ENCODE peak calls at places on chromosomes 6 and 20, in ten cellular contexts. One of them, this sample, is unnamed.

GRCh38 chr6:26375270-26375669 is 7.6 kb upstream of the BTN2A2 start:
- DNase-seq in psoas muscle: no peak
- DNase-seq in lung: no peak
- DNase-seq in ovary: no peak
- DNase-seq in fibroblast of pulmonary artery: no peak
- DNase-seq in A549: no peak
- DNase-seq in sigmoid colon: no peak
- DNase-seq in upper lobe of left lung: no peak
- DNase-seq in lower lobe of right lung: no peak
- DNase-seq in GM23248: no peak
- DNase-seq in this sample: no peak

GRCh38 chr6:87483929-87484328 is 11.2 kb downstream of the SLC35A1 start:
- DNase-seq in psoas muscle: no peak
- DNase-seq in A549: no peak
- DNase-seq in GM23248: peak
- DNase-seq in fibroblast of pulmonary artery: peak
- DNase-seq in lung: no peak
- DNase-seq in upper lobe of left lung: no peak
- DNase-seq in lower lobe of right lung: no peak
- DNase-seq in ovary: no peak
- DNase-seq in sigmoid colon: no peak
- DNase-seq in this sample: no peak

GRCh38 chr20:2382833-2383232 is 2.1 kb downstream of the TGM6 start:
- DNase-seq in GM23248: peak
- DNase-seq in lung: no peak
- DNase-seq in lower lobe of right lung: no peak
- DNase-seq in ovary: no peak
- DNase-seq in psoas muscle: no peak
- DNase-seq in upper lobe of left lung: no peak
- DNase-seq in A549: no peak
- DNase-seq in sigmoid colon: no peak
- DNase-seq in fibroblast of pulmonary artery: peak
- DNase-seq in this sample: peak

GRCh38 chr6:155126727-155127439 is 131.8 kb downstream of the TIAM2 start:
- DNase-seq in psoas muscle: peak
- DNase-seq in A549: peak
- DNase-seq in sigmoid colon: no peak
- DNase-seq in GM23248: peak
- DNase-seq in lower lobe of right lung: no peak
- DNase-seq in upper lobe of left lung: no peak
- DNase-seq in fibroblast of pulmonary artery: peak
- DNase-seq in ovary: no peak
- DNase-seq in lung: no peak
- DNase-seq in this sample: peak

GRCh38 chr6:115055579-115055978 is 712.8 kb upstream of the HS3ST5 start:
- DNase-seq in ovary: no peak
- DNase-seq in sigmoid colon: no peak
- DNase-seq in fibroblast of pulmonary artery: no peak
- DNase-seq in lung: no peak
- DNase-seq in GM23248: no peak
- DNase-seq in psoas muscle: no peak
- DNase-seq in upper lobe of left lung: no peak
- DNase-seq in A549: no peak
- DNase-seq in lower lobe of right lung: no peak
- DNase-seq in this sample: no peak

GRCh38 chr6:111589366-111589765 is 16.3 kb downstream of the TRAF3IP2 start:
- DNase-seq in A549: peak
- DNase-seq in lower lobe of right lung: no peak
- DNase-seq in fibroblast of pulmonary artery: peak
- DNase-seq in GM23248: peak
- DNase-seq in lung: no peak
- DNase-seq in psoas muscle: peak
- DNase-seq in sigmoid colon: no peak
- DNase-seq in ovary: no peak
- DNase-seq in upper lobe of left lung: no peak
- DNase-seq in this sample: peak

GRCh38 chr6:143394351-143394750 is 56.1 kb downstream of the ADAT2 start:
- DNase-seq in psoas muscle: no peak
- DNase-seq in ovary: no peak
- DNase-seq in fibroblast of pulmonary artery: no peak
- DNase-seq in upper lobe of left lung: no peak
- DNase-seq in A549: no peak
- DNase-seq in lung: no peak
- DNase-seq in GM23248: peak
- DNase-seq in lower lobe of right lung: no peak
- DNase-seq in sigmoid colon: no peak
- DNase-seq in this sample: peak

GRCh38 chr20:17655865-17656489 is 26.1 kb downstream of the RRBP1 start:
- DNase-seq in lung: no peak
- DNase-seq in sigmoid colon: peak
- DNase-seq in lower lobe of right lung: no peak
- DNase-seq in A549: no peak
- DNase-seq in GM23248: peak
- DNase-seq in upper lobe of left lung: no peak
- DNase-seq in ovary: no peak
- DNase-seq in fibroblast of pulmonary artery: no peak
- DNase-seq in psoas muscle: no peak
- DNase-seq in this sample: peak

GRCh38 chr6:54717849-54718455 is 128.6 kb upstream of the FAM83B start:
- DNase-seq in psoas muscle: no peak
- DNase-seq in GM23248: peak
- DNase-seq in lower lobe of right lung: no peak
- DNase-seq in sigmoid colon: no peak
- DNase-seq in upper lobe of left lung: no peak
- DNase-seq in A549: peak
- DNase-seq in ovary: peak
- DNase-seq in fibroblast of pulmonary artery: peak
- DNase-seq in lung: peak
- DNase-seq in this sample: peak

GRCh38 chr6:31355540-31355988 is 1.4 kb downstream of the HLA-B start:
- DNase-seq in upper lobe of left lung: no peak
- DNase-seq in fibroblast of pulmonary artery: no peak
- DNase-seq in sigmoid colon: no peak
- DNase-seq in lung: no peak
- DNase-seq in GM23248: peak
- DNase-seq in lower lobe of right lung: no peak
- DNase-seq in ovary: no peak
- DNase-seq in psoas muscle: no peak
- DNase-seq in A549: no peak
- DNase-seq in this sample: no peak
- H3K4me3 ChIP-seq in upper lobe of left lung: peak
- H3K4me3 ChIP-seq in fibroblast of pulmonary artery: peak
- H3K4me3 ChIP-seq in sigmoid colon: no peak
- H3K4me3 ChIP-seq in lung: peak
- H3K4me3 ChIP-seq in GM23248: no peak
- H3K4me3 ChIP-seq in lower lobe of right lung: peak
- H3K4me3 ChIP-seq in ovary: peak
- H3K4me3 ChIP-seq in psoas muscle: peak
- H3K4me3 ChIP-seq in A549: no peak
- H3K4me3 ChIP-seq in this sample: peak

GRCh38 chr20:51154708-51155690 is 132.1 kb upstream of the KCNG1 start:
- DNase-seq in lung: peak
- DNase-seq in ovary: no peak
- DNase-seq in upper lobe of left lung: no peak
- DNase-seq in lower lobe of right lung: no peak
- DNase-seq in GM23248: no peak
- DNase-seq in psoas muscle: no peak
- DNase-seq in sigmoid colon: no peak
- DNase-seq in A549: no peak
- DNase-seq in fibroblast of pulmonary artery: no peak
- DNase-seq in this sample: no peak
- H3K4me3 ChIP-seq in lung: no peak
- H3K4me3 ChIP-seq in ovary: no peak
- H3K4me3 ChIP-seq in upper lobe of left lung: no peak
- H3K4me3 ChIP-seq in lower lobe of right lung: no peak
- H3K4me3 ChIP-seq in GM23248: no peak
- H3K4me3 ChIP-seq in psoas muscle: no peak
- H3K4me3 ChIP-seq in sigmoid colon: no peak
- H3K4me3 ChIP-seq in A549: no peak
- H3K4me3 ChIP-seq in fibroblast of pulmonary artery: no peak
- H3K4me3 ChIP-seq in this sample: no peak

DNA sequence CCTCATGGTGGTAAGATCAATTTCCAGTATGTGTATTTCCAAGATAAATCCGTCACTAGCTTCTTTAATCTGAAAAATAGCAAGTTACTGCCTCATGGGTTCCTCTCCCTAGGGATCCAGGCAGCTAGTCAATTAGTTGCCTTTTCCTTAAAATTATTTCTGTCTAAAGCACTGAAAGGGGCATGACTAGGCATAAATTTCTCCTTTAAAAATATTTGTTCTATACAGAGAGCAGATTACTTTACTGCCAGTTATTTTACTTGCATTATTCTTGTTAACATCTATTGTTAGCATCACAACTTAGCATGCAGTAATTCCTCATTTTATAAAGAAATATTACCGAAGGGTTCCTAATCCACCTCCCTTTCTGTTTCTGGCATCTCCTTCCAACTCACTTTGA is 1.4 kb downstream of the MTCL3 start:
- DNase-seq in upper lobe of left lung: no peak
- DNase-seq in ovary: no peak
- DNase-seq in GM23248: no peak
- DNase-seq in lung: no peak
- DNase-seq in lower lobe of right lung: no peak
- DNase-seq in fibroblast of pulmonary artery: no peak
- DNase-seq in psoas muscle: no peak
- DNase-seq in sigmoid colon: no peak
- DNase-seq in A549: no peak
- DNase-seq in this sample: no peak
- H3K4me3 ChIP-seq in upper lobe of left lung: no peak
- H3K4me3 ChIP-seq in ovary: no peak
- H3K4me3 ChIP-seq in GM23248: no peak
- H3K4me3 ChIP-seq in lung: no peak
- H3K4me3 ChIP-seq in lower lobe of right lung: no peak
- H3K4me3 ChIP-seq in fibroblast of pulmonary artery: peak
- H3K4me3 ChIP-seq in psoas muscle: no peak
- H3K4me3 ChIP-seq in sigmoid colon: no peak
- H3K4me3 ChIP-seq in A549: peak
- H3K4me3 ChIP-seq in this sample: no peak

GRCh38 chr6:158008894-158009891 is 27.5 kb downstream of the SYNJ2 start:
- DNase-seq in fibroblast of pulmonary artery: peak
- DNase-seq in upper lobe of left lung: no peak
- DNase-seq in sigmoid colon: peak
- DNase-seq in GM23248: peak
- DNase-seq in ovary: peak
- DNase-seq in psoas muscle: peak
- DNase-seq in A549: no peak
- DNase-seq in lung: no peak
- DNase-seq in lower lobe of right lung: peak
- DNase-seq in this sample: peak
- H3K4me3 ChIP-seq in fibroblast of pulmonary artery: no peak
- H3K4me3 ChIP-seq in upper lobe of left lung: no peak
- H3K4me3 ChIP-seq in sigmoid colon: no peak
- H3K4me3 ChIP-seq in GM23248: no peak
- H3K4me3 ChIP-seq in ovary: no peak
- H3K4me3 ChIP-seq in psoas muscle: no peak
- H3K4me3 ChIP-seq in A549: no peak
- H3K4me3 ChIP-seq in lung: no peak
- H3K4me3 ChIP-seq in lower lobe of right lung: peak
- H3K4me3 ChIP-seq in this sample: no peak

GRCh38 chr6:82840571-82840970 is 225.1 kb downstream of the UBE3D start:
- DNase-seq in fibroblast of pulmonary artery: no peak
- DNase-seq in GM23248: no peak
- DNase-seq in psoas muscle: no peak
- DNase-seq in lower lobe of right lung: no peak
- DNase-seq in A549: no peak
- DNase-seq in ovary: no peak
- DNase-seq in lung: no peak
- DNase-seq in upper lobe of left lung: no peak
- DNase-seq in sigmoid colon: no peak
- DNase-seq in this sample: no peak
- H3K4me3 ChIP-seq in fibroblast of pulmonary artery: no peak
- H3K4me3 ChIP-seq in GM23248: no peak
- H3K4me3 ChIP-seq in psoas muscle: no peak
- H3K4me3 ChIP-seq in lower lobe of right lung: no peak
- H3K4me3 ChIP-seq in A549: no peak
- H3K4me3 ChIP-seq in ovary: no peak
- H3K4me3 ChIP-seq in lung: no peak
- H3K4me3 ChIP-seq in upper lobe of left lung: no peak
- H3K4me3 ChIP-seq in sigmoid colon: no peak
- H3K4me3 ChIP-seq in this sample: no peak

GRCh38 chr6:44123544-44123943 is 3.7 kb downstream of the MRPL14 start:
- DNase-seq in lung: no peak
- DNase-seq in sigmoid colon: no peak
- DNase-seq in psoas muscle: no peak
- DNase-seq in A549: no peak
- DNase-seq in fibroblast of pulmonary artery: no peak
- DNase-seq in ovary: no peak
- DNase-seq in lower lobe of right lung: no peak
- DNase-seq in upper lobe of left lung: no peak
- DNase-seq in GM23248: no peak
- DNase-seq in this sample: no peak
- H3K4me3 ChIP-seq in lung: no peak
- H3K4me3 ChIP-seq in sigmoid colon: no peak
- H3K4me3 ChIP-seq in psoas muscle: peak
- H3K4me3 ChIP-seq in A549: no peak
- H3K4me3 ChIP-seq in fibroblast of pulmonary artery: no peak
- H3K4me3 ChIP-seq in ovary: no peak
- H3K4me3 ChIP-seq in lower lobe of right lung: peak
- H3K4me3 ChIP-seq in upper lobe of left lung: no peak
- H3K4me3 ChIP-seq in GM23248: no peak
- H3K4me3 ChIP-seq in this sample: no peak